ENCODE peak calls at places on chromosomes 3 and 15, in six cellular contexts. B, N, M, G, S and E are unnamed samples.

GRCh38 chr3:24773798-24774197 is 279.1 kb upstream of the THRB start:
- DNase-seq in B (peak), N (peak), M (peak), G (peak), S (peak), E (peak)

GRCh38 chr15:46467041-46467440 is 832.2 kb downstream of the SQOR start:
- DNase-seq in B (no peak), N (no peak), M (no peak), G (no peak), S (no peak), E (no peak)

GRCh38 chr3:171212648-171213047 is 186.1 kb upstream of the SLC2A2 start:
- DNase-seq in B (no peak), N (no peak), M (no peak), G (no peak), S (no peak), E (no peak)

GRCh38 chr15:88624971-88625290 is 3.8 kb downstream of the AEN start:
- DNase-seq in B (no peak), N (no peak), M (no peak), G (no peak), S (no peak), E (no peak)

GRCh38 chr15:43791993-43792760 is at the start of gene SERF2:
- DNase-seq in B (peak), N (peak), M (peak), G (peak), S (peak), E (peak)

GRCh38 chr3:154356009-154356408 is 31.7 kb upstream of the DHX36 start:
- DNase-seq in B (no peak), N (no peak), M (no peak), G (no peak), S (no peak), E (no peak)

GRCh38 chr15:70761931-70762468 is 1.4 kb downstream of the UACA start:
- DNase-seq in B (no peak), N (no peak), M (no peak), G (no peak), S (no peak), E (no peak)

GRCh38 chr15:86062646-86063193 is 17.0 kb upstream of the AGBL1 start:
- DNase-seq in B (no peak), N (no peak), M (no peak), G (no peak), S (no peak), E (no peak)

GRCh38 chr3:61537366-61537765 is 24.0 kb upstream of the PTPRG start:
- DNase-seq in B (no peak), N (no peak), M (no peak), G (no peak), S (no peak), E (no peak)

GRCh38 chr3:13715961-13716360 is 163.9 kb downstream of the WNT7A start:
- DNase-seq in B (no peak), N (peak), M (no peak), G (no peak), S (no peak), E (no peak)
- TF ChIP-seq JUND in B (no peak), N (no peak), M (no peak), G (no peak), S (no peak), E (no peak)

DNA sequence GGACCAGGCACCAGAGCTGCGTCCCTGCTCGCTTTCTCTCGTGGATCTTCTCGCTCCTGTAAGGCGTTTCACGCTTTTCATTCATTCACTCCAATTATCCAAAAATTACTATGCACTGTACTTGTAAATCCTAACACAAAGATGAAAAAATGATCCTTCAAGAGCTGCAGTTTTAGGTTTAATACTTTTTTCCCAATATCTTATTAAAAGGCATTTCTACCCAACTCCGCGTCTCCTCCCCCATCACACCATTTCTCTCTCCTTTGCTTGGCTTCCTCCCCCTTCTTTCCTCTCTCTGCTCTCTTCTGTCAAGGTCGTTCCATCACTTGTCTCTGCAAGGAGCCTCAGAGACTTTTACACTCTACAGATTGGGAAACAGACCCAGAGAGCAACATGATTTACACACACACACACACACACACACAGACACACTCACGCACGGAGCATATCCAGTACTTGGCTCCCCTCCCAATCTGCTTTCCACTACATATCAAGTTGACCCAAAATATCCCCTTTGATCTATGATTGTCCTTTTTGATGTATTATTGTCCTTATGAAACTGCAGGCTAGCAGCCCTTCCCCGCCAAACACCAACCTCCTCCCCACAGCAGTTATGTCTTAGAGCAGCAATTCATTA is 476 bp upstream of the CLDN1 start:
- DNase-seq in B (no peak), N (no peak), M (no peak), G (no peak), S (no peak), E (no peak)
- TF ChIP-seq JUND in B (no peak), N (no peak), M (no peak), G (no peak), S (no peak), E (no peak)

DNA sequence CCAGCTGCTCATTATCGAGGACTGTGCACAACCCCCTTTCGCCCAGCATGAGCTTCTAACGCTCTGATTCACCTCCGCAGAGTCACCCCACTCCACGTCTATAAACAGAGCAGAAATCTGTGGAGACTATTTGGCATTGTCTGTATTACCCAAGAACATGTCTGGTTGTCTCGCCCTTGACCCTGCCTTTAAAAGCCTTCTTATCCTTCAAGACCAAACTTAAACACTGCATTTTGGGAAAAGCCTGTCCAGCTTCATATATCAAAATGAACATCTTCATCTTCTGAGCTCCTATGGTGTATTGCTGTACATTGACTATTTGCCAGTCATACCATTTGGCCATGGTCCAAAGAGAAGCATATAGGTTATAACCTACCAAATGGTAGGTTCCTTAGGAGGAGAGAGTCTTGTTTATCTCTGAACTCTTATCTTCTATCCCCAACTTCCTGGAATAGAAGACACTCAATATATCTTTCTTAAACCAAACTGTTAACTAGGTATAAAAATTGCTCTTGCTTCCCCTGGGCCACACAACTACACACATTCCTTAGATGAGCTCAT is 90.2 kb downstream of the FBN1 start:
- DNase-seq in B (no peak), N (no peak), M (no peak), G (no peak), S (peak), E (no peak)
- TF ChIP-seq JUND in B (no peak), N (no peak), M (no peak), G (no peak), S (peak), E (no peak)

GRCh38 chr15:54506977-54507524 is 528.8 kb downstream of the UNC13C start:
- DNase-seq in B (no peak), N (no peak), M (no peak), G (no peak), S (no peak), E (no peak)
- TF ChIP-seq JUND in B (no peak), N (no peak), M (no peak), G (no peak), S (no peak), E (no peak)

GRCh38 chr3:123449092-123449985 is 449 bp upstream of the ADCY5 start:
- DNase-seq in B (no peak), N (peak), M (no peak), G (no peak), S (no peak), E (no peak)
- TF ChIP-seq JUND in B (no peak), N (no peak), M (no peak), G (no peak), S (no peak), E (no peak)

GRCh38 chr15:74726774-74727164 is 1.4 kb upstream of the CYP1A1 start:
- DNase-seq in B (no peak), N (no peak), M (no peak), G (no peak), S (no peak), E (no peak)

GRCh38 chr15:74724570-74725240 is 623 bp downstream of the CYP1A1 start:
- DNase-seq in B (no peak), N (no peak), M (no peak), G (no peak), S (no peak), E (no peak)

GRCh38 chr15:74725241-74725774 is at the start of gene CYP1A1:
- DNase-seq in B (no peak), N (peak), M (no peak), G (peak), S (no peak), E (no peak)

GRCh38 chr15:74725845-74726773 is 781 bp upstream of the CYP1A1 start:
- DNase-seq in B (no peak), N (peak), M (peak), G (peak), S (no peak), E (no peak)

GRCh38 chr15:74727727-74728126 is 2.4 kb upstream of the CYP1A1 start:
- DNase-seq in B (no peak), N (peak), M (no peak), G (no peak), S (no peak), E (no peak)
- TF ChIP-seq JUND in B (no peak), N (no peak), M (no peak), G (no peak), S (no peak), E (no peak)

DNA sequence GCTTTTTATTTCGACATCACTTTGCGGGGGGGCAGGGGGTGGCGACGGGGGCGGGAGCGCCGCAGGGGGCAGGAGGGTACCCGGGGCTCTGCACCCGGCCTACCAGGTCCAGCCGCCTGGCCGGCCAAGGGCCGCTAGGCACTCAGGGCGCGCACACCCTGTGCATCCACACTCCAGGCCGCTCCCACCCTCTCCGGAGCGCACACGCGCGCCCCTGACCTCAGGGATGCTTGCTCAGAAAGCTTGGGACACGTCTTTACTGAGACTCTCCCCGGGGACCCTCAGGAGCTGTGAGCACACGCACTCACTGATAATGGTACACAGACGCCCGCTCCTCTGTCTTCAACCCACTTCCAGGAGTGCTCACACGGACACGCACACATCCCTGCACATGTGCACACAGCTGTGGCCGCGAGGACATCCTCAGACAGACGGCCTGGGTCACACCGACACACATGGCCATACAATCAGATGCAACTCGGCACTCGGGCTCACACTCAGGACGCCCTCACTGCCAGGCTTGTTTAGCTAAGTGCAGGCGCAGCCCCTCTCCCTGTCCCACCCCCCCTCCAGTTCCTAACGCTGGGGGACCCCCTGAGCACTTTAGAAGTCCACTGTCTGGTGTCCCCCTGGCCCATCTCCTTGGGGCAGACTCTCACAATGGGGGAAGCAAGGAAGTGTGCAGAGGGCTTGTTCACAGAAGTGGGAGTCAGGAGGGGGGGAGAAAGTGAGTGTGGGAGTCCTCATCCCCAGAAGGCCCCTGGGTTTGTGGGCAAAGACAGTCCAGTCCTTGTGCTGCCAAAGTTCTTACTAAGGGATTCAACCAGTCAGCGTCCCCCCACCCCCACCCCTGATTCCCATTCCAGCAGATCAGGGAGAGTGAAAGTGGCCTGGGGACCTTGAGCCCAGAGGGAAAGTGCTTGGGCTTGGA is 485 bp upstream of the GATA2 start:
- DNase-seq in B (no peak), N (peak), M (no peak), G (no peak), S (no peak), E (no peak)
- TF ChIP-seq JUND in B (no peak), N (no peak), M (no peak), G (no peak), S (no peak), E (no peak)

DNA sequence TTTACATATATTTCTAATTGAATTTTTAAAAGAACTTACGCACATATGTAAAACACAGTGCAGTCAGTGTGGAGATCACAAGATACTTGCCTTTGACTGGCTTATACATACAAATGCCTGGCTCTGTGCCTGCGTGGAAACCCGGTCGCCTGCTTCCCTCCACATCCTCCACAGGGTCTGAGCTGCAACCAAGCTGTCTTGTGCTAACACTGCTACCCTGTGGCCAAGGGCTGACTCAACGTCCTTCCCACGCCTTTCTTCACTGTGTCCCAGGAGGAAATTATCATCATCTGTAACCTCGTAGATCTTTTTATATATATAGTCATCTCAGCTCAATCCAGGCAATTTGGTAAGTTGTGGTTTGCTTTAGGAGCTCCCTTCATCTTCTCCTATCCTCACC is 116.9 kb downstream of the WNT7A start:
- DNase-seq in B (peak), N (peak), M (no peak), G (no peak), S (no peak), E (no peak)
- TF ChIP-seq JUND in B (no peak), N (no peak), M (no peak), G (no peak), S (no peak), E (no peak)

GRCh38 chr3:113589971-113590370 is 57.6 kb downstream of the SIDT1 start:
- DNase-seq in B (no peak), N (no peak), M (no peak), G (no peak), S (no peak), E (no peak)

GRCh38 chr3:113590983-113591382 is 58.6 kb downstream of the SIDT1 start:
- DNase-seq in B (no peak), N (no peak), M (no peak), G (no peak), S (no peak), E (no peak)

GRCh38 chr3:113585720-113586119 is 53.4 kb downstream of the SIDT1 start:
- DNase-seq in B (no peak), N (no peak), M (no peak), G (no peak), S (no peak), E (no peak)

DNA sequence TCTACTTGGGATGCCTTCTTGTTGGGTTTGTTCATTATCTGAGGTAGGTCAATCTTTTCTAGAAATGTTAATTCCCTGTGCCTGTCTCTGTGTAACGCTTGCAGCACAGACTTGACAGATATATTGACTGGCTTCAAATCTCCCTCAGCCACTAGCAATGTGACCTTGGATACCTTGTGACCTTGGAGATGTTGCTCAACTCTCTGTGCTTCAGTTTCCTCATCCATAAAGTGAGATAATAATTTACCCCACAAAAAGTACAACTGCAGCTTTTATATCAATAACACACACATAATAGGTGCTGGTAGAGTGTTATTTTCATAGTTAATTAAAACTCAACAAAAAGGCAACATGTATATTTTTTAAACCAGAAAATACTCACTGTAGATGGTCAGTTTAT is 52.9 kb downstream of the SIDT1 start:
- DNase-seq in B (no peak), N (no peak), M (no peak), G (no peak), S (no peak), E (no peak)
- TF ChIP-seq JUND in B (no peak), N (no peak), M (no peak), G (no peak), S (no peak), E (no peak)

GRCh38 chr15:59268980-59269472 is 62.4 kb downstream of the LDHAL6B start:
- DNase-seq in B (no peak), N (no peak), M (no peak), G (no peak), S (no peak), E (no peak)
- TF ChIP-seq JUND in B (peak), N (no peak), M (no peak), G (no peak), S (no peak), E (no peak)